ENCODE peak calls at places on chromosomes 13 and 19, in seven cellular contexts. Y, R, I, C, M, Q and G are unnamed samples.

GRCh38 chr19:13159713-13160112 is 9.5 kb downstream of the IER2 start:
- DNase-seq in Y (no peak), R (no peak), I (no peak), C (no peak), M (no peak), Q (no peak), G (no peak)

GRCh38 chr19:17973759-17974158 is 6.9 kb downstream of the KCNN1 start:
- DNase-seq in Y (no peak), R (no peak), I (no peak), C (no peak), M (no peak), Q (no peak), G (no peak)

GRCh38 chr19:56423276-56423984 is 19.3 kb downstream of the ZNF583 start:
- DNase-seq in Y (no peak), R (no peak), I (no peak), C (no peak), M (no peak), Q (no peak), G (no peak)

GRCh38 chr13:99778500-99778899 is 193.1 kb downstream of the ZIC5 start:
- DNase-seq in Y (no peak), R (no peak), I (no peak), C (no peak), M (no peak), Q (no peak), G (no peak)

GRCh38 chr19:40424637-40425449 is 949 bp downstream of the SERTAD1 start:
- DNase-seq in Y (no peak), R (no peak), I (no peak), C (no peak), M (peak; percentile 37), Q (peak; percentile 51), G (peak; percentile 39)

GRCh38 chr19:16688084-16688483 is 27.1 kb downstream of the TMEM38A start:
- DNase-seq in Y (no peak), R (no peak), I (no peak), C (no peak), M (no peak), Q (no peak), G (no peak)

GRCh38 chr19:39676004-39676403 is 20.3 kb downstream of the LGALS16 start:
- DNase-seq in Y (no peak), R (peak; percentile 49), I (no peak), C (no peak), M (no peak), Q (no peak), G (no peak)

GRCh38 chr19:10102787-10103236 is 334 bp upstream of the ANGPTL6 start:
- DNase-seq in Y (no peak), R (peak; percentile 75), I (no peak), C (no peak), M (no peak), Q (no peak), G (no peak)

GRCh38 chr13:23618341-23618740 is 48.1 kb downstream of the TNFRSF19 start:
- DNase-seq in Y (peak; percentile 21), R (no peak), I (no peak), C (no peak), M (peak; percentile 41), Q (no peak), G (no peak)

GRCh38 chr13:112194579-112194978 is 127.6 kb downstream of the SOX1 start:
- DNase-seq in Y (no peak), R (no peak), I (no peak), C (no peak), M (no peak), Q (no peak), G (no peak)

GRCh38 chr19:31152906-31153305 is 196.3 kb downstream of the TSHZ3 start:
- DNase-seq in Y (no peak), R (no peak), I (no peak), C (no peak), M (peak; percentile 19), Q (no peak), G (no peak)

GRCh38 chr13:46662690-46663089 is 109.7 kb downstream of the LRCH1 start:
- DNase-seq in Y (no peak), R (peak; percentile 24), I (no peak), C (no peak), M (no peak), Q (no peak), G (no peak)

GRCh38 chr13:91133941-91134772 is 213.3 kb upstream of the MIR17HG start:
- DNase-seq in Y (peak; percentile 18), R (peak; percentile 34), I (no peak), C (peak; percentile 42), M (peak; percentile 74), Q (peak; percentile 70), G (peak; percentile 44)

GRCh38 chr13:100646030-100646673 is 28.4 kb downstream of the TMTC4 start:
- DNase-seq in Y (peak; percentile 8), R (no peak), I (no peak), C (peak; percentile 36), M (peak; percentile 54), Q (peak; percentile 27), G (peak; percentile 81)

GRCh38 chr19:35029737-35030256 is 473 bp upstream of the SCN1B start:
- DNase-seq in Y (peak; percentile 72), R (no peak), I (no peak), C (no peak), M (no peak), Q (no peak), G (no peak)

GRCh38 chr13:73223372-73223781 is 164.6 kb downstream of the KLF5 start:
- DNase-seq in Y (no peak), R (peak; percentile 17), I (no peak), C (no peak), M (peak; percentile 23), Q (no peak), G (no peak)

GRCh38 chr13:54194233-54195024 is 1165.8 kb downstream of the OLFM4 start:
- DNase-seq in Y (no peak), R (no peak), I (no peak), C (no peak), M (no peak), Q (no peak), G (no peak)

GRCh38 chr19:30089086-30089665 is 147.1 kb downstream of the URI1 start:
- DNase-seq in Y (no peak), R (no peak), I (no peak), C (no peak), M (no peak), Q (no peak), G (no peak)

GRCh38 chr13:80840313-80840976 is 499.5 kb upstream of the SPRY2 start:
- DNase-seq in Y (no peak), R (no peak), I (no peak), C (no peak), M (peak; percentile 65), Q (no peak), G (no peak)

GRCh38 chr19:35135389-35135909 is 590 bp upstream of the LGI4 start:
- DNase-seq in Y (peak; percentile 99), R (peak; percentile 93), I (peak; percentile 87), C (peak; percentile 82), M (peak; percentile 72), Q (peak; percentile 92), G (peak; percentile 85)

GRCh38 chr13:95386370-95386769 is 85.1 kb upstream of the ABCC4 start:
- DNase-seq in Y (no peak), R (no peak), I (no peak), C (no peak), M (no peak), Q (no peak), G (no peak)

GRCh38 chr19:29290853-29291252 is 77.9 kb upstream of the UQCRFS1 start:
- DNase-seq in Y (no peak), R (no peak), I (no peak), C (no peak), M (no peak), Q (no peak), G (no peak)

GRCh38 chr13:89401209-89401810 is 1730.1 kb downstream of the SLITRK5 start:
- DNase-seq in Y (no peak), R (no peak), I (no peak), C (no peak), M (peak; percentile 62), Q (no peak), G (no peak)

DNA sequence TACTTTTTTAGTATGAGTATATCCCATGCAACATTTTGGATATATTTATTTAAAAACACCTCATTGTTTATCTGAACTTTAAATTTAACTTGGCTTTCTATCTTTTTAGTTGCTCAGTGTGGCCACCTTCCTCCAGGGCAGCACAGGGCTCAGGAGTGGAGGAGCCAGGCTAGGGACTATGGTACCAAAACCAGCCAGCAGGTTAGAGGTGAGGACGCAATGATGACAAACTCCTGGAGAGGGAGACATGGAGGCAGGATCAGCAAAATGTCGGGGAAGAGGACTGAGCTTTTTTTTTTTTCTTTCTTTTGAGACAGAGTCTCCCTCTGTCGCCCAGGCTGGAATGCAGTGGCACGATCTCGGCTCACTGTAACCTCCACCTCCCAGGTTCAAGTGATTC is 29.6 kb upstream of the CALM3 start:
- DNase-seq in Y (peak; percentile 79), R (no peak), I (no peak), C (no peak), M (peak; percentile 61), Q (peak; percentile 23), G (no peak)
- TF ChIP-seq CTCF in Y (peak; percentile 7), R (no peak), I (no peak), C (no peak), M (peak; percentile 46), Q (no peak), G (no peak)

GRCh38 chr13:44816701-44817684 is 172.3 kb downstream of the NUFIP1 start:
- DNase-seq in Y (peak; percentile 22), R (no peak), I (no peak), C (no peak), M (peak; percentile 13), Q (no peak), G (no peak)

GRCh38 chr13:44819245-44819644 is 170.0 kb downstream of the NUFIP1 start:
- DNase-seq in Y (peak; percentile 58), R (no peak), I (no peak), C (no peak), M (no peak), Q (no peak), G (no peak)

GRCh38 chr13:44819762-44820161 is 169.5 kb downstream of the NUFIP1 start:
- DNase-seq in Y (no peak), R (no peak), I (no peak), C (no peak), M (no peak), Q (no peak), G (no peak)

GRCh38 chr13:44818016-44818415 is 171.3 kb downstream of the NUFIP1 start:
- DNase-seq in Y (no peak), R (no peak), I (no peak), C (no peak), M (no peak), Q (no peak), G (no peak)

GRCh38 chr13:44818428-44818827 is 170.8 kb downstream of the NUFIP1 start:
- DNase-seq in Y (no peak), R (no peak), I (no peak), C (no peak), M (peak; percentile 50), Q (peak; percentile 20), G (no peak)
- TF ChIP-seq CTCF in Y (no peak), R (no peak), I (no peak), C (no peak), M (peak; percentile 44), Q (peak; percentile 21), G (no peak)

DNA sequence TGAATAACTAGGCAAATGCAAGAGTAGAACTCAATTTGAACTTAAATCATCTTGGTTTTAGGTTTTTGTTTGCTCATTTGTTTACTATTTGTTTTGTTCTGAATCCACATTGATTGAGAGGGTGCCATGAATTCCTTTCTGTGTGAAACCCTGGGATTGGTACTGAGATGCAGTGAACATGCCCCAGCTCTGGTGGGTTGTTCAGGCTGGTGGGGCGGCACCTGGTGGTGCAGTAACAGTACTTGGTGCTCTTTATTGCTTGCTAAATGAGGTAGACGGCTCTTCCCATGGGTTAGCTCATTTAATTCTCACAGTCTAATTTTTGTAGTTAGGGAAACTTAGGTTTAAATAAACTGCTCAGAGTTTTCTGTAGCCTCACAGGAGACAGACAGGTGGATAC is 48.4 kb downstream of the WASF3 start:
- DNase-seq in Y (peak; percentile 3), R (no peak), I (no peak), C (no peak), M (peak; percentile 47), Q (no peak), G (no peak)
- TF ChIP-seq CTCF in Y (no peak), R (no peak), I (no peak), C (no peak), M (peak; percentile 46), Q (no peak), G (no peak)

GRCh38 chr13:88339271-88339741 is 668.1 kb downstream of the SLITRK5 start:
- DNase-seq in Y (no peak), R (no peak), I (no peak), C (no peak), M (no peak), Q (peak; percentile 9), G (no peak)
- TF ChIP-seq CTCF in Y (no peak), R (no peak), I (no peak), C (no peak), M (no peak), Q (no peak), G (no peak)